ENCODE peak calls at places on chromosomes 1 and 21, in nine cellular contexts. Q is stimulated activated CD8-positive, alpha-beta memory T cell treated with anti-CD3 and anti-CD28 coated beads, Interleukin-2, amount 100 ng/mL, for 1 hour; S is immature natural killer cell; F is neural crest cell; D is NCI-H524; B is hepatocyte; T is NCI-H345; M is kidney glomerular epithelial cell; L is ecto neural progenitor cell. X is an unnamed sample.

GRCh38 chr1:100616121-100616621 is 78.2 kb downstream of the GPR88 start:
- DNase-seq in M (peak; percentile 28), B (no peak), L (no peak), T (no peak), D (no peak), S (no peak), F (no peak), Q (no peak), X (no peak)

GRCh38 chr1:23444104-23444533 is 19.6 kb upstream of the TCEA3 start:
- DNase-seq in B (peak; percentile 73), T (no peak), F (no peak), D (no peak), Q (no peak), L (no peak), S (no peak), M (no peak), X (no peak)

GRCh38 chr1:112603012-112603411 is 15.9 kb downstream of the ST7L start:
- DNase-seq in S (no peak), Q (no peak), B (no peak), L (no peak), M (no peak), T (no peak), D (no peak), F (no peak), X (no peak)

GRCh38 chr1:65526049-65526556 is 105.6 kb downstream of the LEPR start:
- DNase-seq in M (no peak), T (no peak), F (no peak), B (no peak), D (no peak), Q (no peak), S (no peak), L (no peak), X (no peak)

GRCh38 chr1:33634806-33635205 is 162.4 kb downstream of the ZSCAN20 start:
- DNase-seq in F (peak; percentile 50), Q (no peak), D (peak; percentile 32), T (peak; percentile 1), B (peak; percentile 56), M (peak; percentile 17), S (no peak), L (peak; percentile 63), X (no peak)

GRCh38 chr1:211472724-211473123 is 19.2 kb downstream of the RD3 start:
- DNase-seq in Q (no peak), S (no peak), L (no peak), F (no peak), B (no peak), M (no peak), D (no peak), T (no peak), X (no peak)

GRCh38 chr1:154155282-154155681 is 409 bp upstream of the NUP210L start:
- DNase-seq in F (no peak), Q (no peak), B (peak; percentile 52), S (no peak), D (no peak), L (no peak), M (no peak), T (peak; percentile 29), X (no peak)

GRCh38 chr1:200907611-200908097 is 13.0 kb downstream of the INAVA start:
- DNase-seq in S (no peak), F (no peak), M (peak; percentile 46), T (no peak), Q (no peak), B (no peak), L (no peak), D (no peak), X (no peak)

GRCh38 chr1:167689569-167689925 is 32.2 kb upstream of the MPZL1 start:
- DNase-seq in T (no peak), M (no peak), S (no peak), L (no peak), Q (no peak), D (no peak), B (no peak), F (no peak), X (no peak)

GRCh38 chr1:89604414-89604735 is 28.5 kb upstream of the LRRC8C start:
- DNase-seq in L (no peak), T (no peak), F (no peak), D (no peak), B (no peak), S (no peak), Q (no peak), M (no peak), X (no peak)

GRCh38 chr1:186958520-186958919 is 129.8 kb downstream of the PLA2G4A start:
- DNase-seq in F (no peak), T (no peak), B (no peak), Q (no peak), L (no peak), M (no peak), S (no peak), D (no peak), X (no peak)

GRCh38 chr1:243501002-243501401 is 245.2 kb downstream of the SDCCAG8 start:
- DNase-seq in B (no peak), D (no peak), M (no peak), F (no peak), S (no peak), Q (no peak), T (no peak), L (no peak), X (no peak)

GRCh38 chr1:39158330-39159086 is 46.0 kb upstream of the MACF1 start:
- DNase-seq in M (peak; percentile 76), Q (no peak), S (no peak), T (peak; percentile 11), F (no peak), B (peak; percentile 92), D (peak; percentile 95), L (peak; percentile 63), X (no peak)

GRCh38 chr1:94912263-94912986 is 14.5 kb downstream of the CNN3 start:
- DNase-seq in S (no peak), M (no peak), B (no peak), Q (no peak), L (no peak), T (no peak), F (no peak), D (peak; percentile 20), X (no peak)

GRCh38 chr1:54069792-54070548 is 16.6 kb downstream of the TCEANC2 start:
- DNase-seq in S (peak; percentile 59), T (peak; percentile 46), M (peak; percentile 52), F (no peak), L (no peak), D (peak; percentile 99), B (peak; percentile 66), Q (no peak), X (peak; percentile 49)

GRCh38 chr1:184533049-184533448 is 146.2 kb downstream of the C1orf21 start:
- DNase-seq in T (no peak), Q (no peak), M (no peak), D (no peak), B (no peak), S (no peak), L (no peak), F (no peak), X (no peak)

GRCh38 chr1:154698320-154699096 is 90.5 kb upstream of the ADAR start:
- DNase-seq in B (peak; percentile 66), S (no peak), L (no peak), F (no peak), M (no peak), Q (no peak), T (no peak), D (no peak), X (no peak)

GRCh38 chr1:48055854-48056253 is 58.7 kb upstream of the TRABD2B start:
- DNase-seq in L (no peak), S (no peak), Q (no peak), F (no peak), B (peak; percentile 35), M (no peak), D (no peak), T (peak; percentile 24), X (peak; percentile 1)

GRCh38 chr1:59291566-59291965 is 5.3 kb upstream of the FGGY start:
- DNase-seq in S (no peak), F (no peak), L (no peak), Q (no peak), B (no peak), M (no peak), D (no peak), T (no peak), X (no peak)

GRCh38 chr21:43880111-43880985 is 15.3 kb downstream of the AGPAT3 start:
- DNase-seq in Q (no peak), M (no peak), B (no peak), S (no peak), T (no peak), F (no peak), L (no peak), D (peak; percentile 11), X (no peak)

GRCh38 chr1:229434641-229435051 is 752 bp upstream of the ACTA1 start:
- DNase-seq in F (no peak), S (no peak), B (no peak), T (no peak), M (no peak), L (peak; percentile 76), D (peak; percentile 78), Q (no peak), X (no peak)

GRCh38 chr1:198669023-198669698 is 30.3 kb downstream of the PTPRC start:
- DNase-seq in B (peak; percentile 9), Q (no peak), D (no peak), L (no peak), M (peak; percentile 82), F (no peak), S (peak; percentile 81), T (no peak), X (no peak)

GRCh38 chr21:25350056-25350455 is 257.2 kb downstream of the MRPL39 start:
- DNase-seq in B (peak; percentile 12), Q (no peak), D (peak; percentile 31), F (no peak), L (no peak), M (peak; percentile 33), S (no peak), T (no peak), X (no peak)

GRCh38 chr1:211281322-211282022 is 22.3 kb downstream of the RCOR3 start:
- DNase-seq in Q (no peak), S (no peak), F (no peak), L (no peak), D (no peak), B (no peak), T (no peak), M (peak; percentile 55), X (no peak)

GRCh38 chr21:33268736-33269441 is 2.7 kb downstream of the IL10RB start:
- DNase-seq in M (no peak), F (no peak), B (peak; percentile 79), L (no peak), D (no peak), S (no peak), T (peak; percentile 87), Q (no peak), X (peak; percentile 92)

GRCh38 chr1:26570287-26570686 is 40.7 kb downstream of the RPS6KA1 start:
- DNase-seq in M (peak; percentile 49), T (no peak), Q (no peak), L (no peak), B (no peak), S (no peak), D (no peak), F (no peak), X (no peak)

GRCh38 chr1:41241748-41242644 is at the start of gene SCMH1:
- DNase-seq in S (peak; percentile 52), Q (no peak), L (peak; percentile 83), B (peak; percentile 84), T (peak; percentile 72), M (peak; percentile 12), D (peak; percentile 58), F (peak; percentile 51), X (peak; percentile 70)

GRCh38 chr1:14915356-14916054 is 238.0 kb upstream of the TMEM51 start:
- DNase-seq in L (peak; percentile 76), S (peak; percentile 43), D (peak; percentile 33), B (peak; percentile 66), T (peak; percentile 38), Q (peak; percentile 6), F (peak; percentile 68), M (no peak), X (peak; percentile 20)

GRCh38 chr1:89254658-89255287 is 17.9 kb downstream of the GBP5 start:
- DNase-seq in S (no peak), F (no peak), B (no peak), L (no peak), D (no peak), M (peak; percentile 37), Q (no peak), T (peak; percentile 97), X (peak; percentile 96)

GRCh38 chr1:207603777-207604176 is 41.2 kb upstream of the CR1L start:
- DNase-seq in T (no peak), M (no peak), B (peak; percentile 5), F (no peak), D (no peak), S (no peak), L (no peak), Q (no peak), X (no peak)

GRCh38 chr1:116671835-116672234 is 4.3 kb upstream of the IGSF3 start:
- DNase-seq in S (no peak), L (no peak), B (no peak), F (no peak), T (no peak), D (peak; percentile 73), M (no peak), Q (no peak), X (no peak)

X was measured in COR-L47.